ENCODE peak calls at places on chromosomes 5 and 9, in six cellular contexts. R is GM20000; K is lower lobe of right lung; I is activated naive CD4-positive, alpha-beta T cell treated with anti-CD3 and anti-CD28 coated beads, Interleukin-2, amount 50 U/mL, for 16 hours; B is EL; D is H9. C is an unnamed sample.

GRCh38 chr5:19322716-19323485 is 665.1 kb downstream of the CDH18 start:
- DNase-seq in R (no peak), K (no peak), I (no peak), B (peak), D (no peak), C (no peak)

GRCh38 chr9:109901191-109901590 is 121.2 kb downstream of the PALM2AKAP2 start:
- DNase-seq in R (no peak), K (no peak), I (no peak), B (peak), D (no peak), C (no peak)

GRCh38 chr9:26034776-26035175 is 356.5 kb upstream of the TUSC1 start:
- DNase-seq in R (no peak), K (no peak), I (no peak), B (no peak), D (no peak), C (no peak)

GRCh38 chr5:34854459-34855174 is 15.7 kb downstream of the TTC23L start:
- DNase-seq in R (peak), K (no peak), I (no peak), B (no peak), D (no peak), C (no peak)

GRCh38 chr9:135516132-135516860 is 4.9 kb upstream of the LCN1 start:
- DNase-seq in R (no peak), K (no peak), I (no peak), B (no peak), D (peak), C (no peak)

GRCh38 chr9:130794923-130795495 is 40.0 kb upstream of the ABL1 start:
- DNase-seq in R (no peak), K (no peak), I (no peak), B (peak), D (no peak), C (no peak)

GRCh38 chr9:115733318-115733717 is 420.3 kb upstream of the PAPPA start:
- DNase-seq in R (no peak), K (no peak), I (no peak), B (peak), D (no peak), C (no peak)

GRCh38 chr5:111737716-111738115 is 19.3 kb downstream of the NREP start:
- DNase-seq in R (no peak), K (no peak), I (no peak), B (peak), D (no peak), C (no peak)

GRCh38 chr9:115210699-115211098 is 92.7 kb upstream of the TNC start:
- DNase-seq in R (no peak), K (no peak), I (no peak), B (no peak), D (no peak), C (no peak)

GRCh38 chr9:116365056-116365471 is 211.5 kb downstream of the PAPPA start:
- DNase-seq in R (no peak), K (no peak), I (no peak), B (peak), D (no peak), C (peak)

GRCh38 chr5:74272019-74272775 is 368.3 kb downstream of the ENC1 start:
- DNase-seq in R (no peak), K (no peak), I (no peak), B (peak), D (peak), C (no peak)

GRCh38 chr5:9698125-9698848 is 68.1 kb upstream of the TAS2R1 start:
- DNase-seq in R (no peak), K (no peak), I (no peak), B (peak), D (no peak), C (no peak)

GRCh38 chr9:96612105-96612965 is 7.3 kb downstream of the CDC14B start:
- DNase-seq in R (no peak), K (no peak), I (no peak), B (peak), D (no peak), C (no peak)

GRCh38 chr9:124256517-124257069 is 1.2 kb upstream of the NEK6 start:
- DNase-seq in R (no peak), K (peak), I (no peak), B (peak), D (no peak), C (peak)

GRCh38 chr9:132486706-132487350 is 76.8 kb downstream of the CFAP77 start:
- DNase-seq in R (no peak), K (no peak), I (peak), B (no peak), D (no peak), C (peak)

GRCh38 chr5:172830876-172831662 is 3.0 kb upstream of the ERGIC1 start:
- DNase-seq in R (no peak), K (no peak), I (no peak), B (peak), D (no peak), C (no peak)

GRCh38 chr5:135489466-135490244 is 37.5 kb upstream of the TIFAB start:
- DNase-seq in R (no peak), K (no peak), I (no peak), B (no peak), D (peak), C (no peak)

C was measured in kidney.